ENCODE peak calls at places on chromosome 2, in seven cellular contexts. Q, V, S, K, G, U and I are unnamed samples. For H3K4me1, the result is how much of the 10 kb centered on the place peaks cover.

GRCh38 chr2:28437142-28437835 is 44.6 kb downstream of the FOSL2 start:
- DNase-seq in Q (no peak), V (peak), S (no peak), K (no peak), G (peak), U (peak), I (peak)

GRCh38 chr2:165467921-165468320 is 1.6 kb upstream of the CSRNP3 start:
- DNase-seq in Q (no peak), V (no peak), S (no peak), K (no peak), G (no peak), U (no peak), I (no peak)

GRCh38 chr2:120512321-120512710 is 166.4 kb downstream of the INHBB start:
- DNase-seq in Q (no peak), V (no peak), S (no peak), K (no peak), G (no peak), U (no peak), I (no peak)

GRCh38 chr2:126700073-126700581 is 44.2 kb downstream of the GYPC start:
- DNase-seq in Q (no peak), V (no peak), S (peak), K (no peak), G (no peak), U (no peak), I (no peak)

GRCh38 chr2:217289909-217290283 is 430.0 kb upstream of the TNP1 start:
- DNase-seq in Q (no peak), V (no peak), S (no peak), K (no peak), G (peak), U (no peak), I (no peak)

GRCh38 chr2:140308706-140309105 is 1528.5 kb upstream of the NXPH2 start:
- DNase-seq in Q (no peak), V (no peak), S (no peak), K (no peak), G (no peak), U (no peak), I (no peak)

GRCh38 chr2:237494066-237494465 is 7.0 kb downstream of the MLPH start:
- DNase-seq in Q (no peak), V (no peak), S (no peak), K (no peak), G (no peak), U (no peak), I (no peak)

GRCh38 chr2:109523121-109523520 is 90.6 kb downstream of the SEPTIN10 start:
- DNase-seq in Q (no peak), V (no peak), S (no peak), K (no peak), G (no peak), U (no peak), I (no peak)

GRCh38 chr2:32727157-32727556 is 99.3 kb downstream of the TTC27 start:
- DNase-seq in Q (no peak), V (no peak), S (no peak), K (no peak), G (no peak), U (no peak), I (no peak)

GRCh38 chr2:236121546-236121945 is 46.6 kb downstream of the GBX2 start:
- DNase-seq in Q (no peak), V (no peak), S (no peak), K (no peak), G (no peak), U (no peak), I (no peak)

GRCh38 chr2:204260162-204260877 is 285.0 kb upstream of the PARD3B start:
- DNase-seq in Q (peak), V (peak), S (peak), K (peak), G (peak), U (peak), I (peak)

GRCh38 chr2:200615247-200615646 is 29.4 kb downstream of the AOX1 start:
- DNase-seq in Q (no peak), V (no peak), S (no peak), K (no peak), G (no peak), U (no peak), I (no peak)

GRCh38 chr2:16624419-16624745 is 41.3 kb downstream of the CYRIA start:
- DNase-seq in Q (no peak), V (no peak), S (no peak), K (no peak), G (no peak), U (no peak), I (no peak)
- H3K4me1 ChIP-seq in Q (under half), V (under half), S (half or more), K (half or more), G (under half), U (under half), I (half or more)

GRCh38 chr2:43676322-43677050 is at the start of gene C1GALT1C1L:
- DNase-seq in Q (peak), V (peak), S (peak), K (peak), G (peak), U (peak), I (peak)
- TF ChIP-seq POLR2A in Q (peak), V (no peak), S (no peak), K (no peak), G (peak), U (no peak), I (no peak)

GRCh38 chr2:176745543-176746331 is 466.9 kb upstream of the HNRNPA3 start:
- DNase-seq in Q (no peak), V (no peak), S (no peak), K (no peak), G (no peak), U (no peak), I (no peak)

GRCh38 chr2:176742271-176742670 is 470.3 kb upstream of the HNRNPA3 start:
- DNase-seq in Q (no peak), V (no peak), S (no peak), K (no peak), G (no peak), U (no peak), I (no peak)

GRCh38 chr2:176744156-176744555 is 468.4 kb upstream of the HNRNPA3 start:
- DNase-seq in Q (no peak), V (no peak), S (no peak), K (no peak), G (peak), U (no peak), I (no peak)
- H3K4me1 ChIP-seq in Q (under half), V (under half), S (under half), K (under half), G (under half), U (under half), I (under half)

GRCh38 chr2:70125498-70125898 is 38.2 kb downstream of the PCBP1 start:
- DNase-seq in Q (no peak), V (no peak), S (no peak), K (no peak), G (no peak), U (no peak), I (no peak)

GRCh38 chr2:70122470-70122869 is 35.2 kb downstream of the PCBP1 start:
- DNase-seq in Q (no peak), V (no peak), S (no peak), K (no peak), G (no peak), U (no peak), I (no peak)

GRCh38 chr2:70123829-70124117 is 36.5 kb downstream of the PCBP1 start:
- DNase-seq in Q (no peak), V (no peak), S (no peak), K (no peak), G (no peak), U (no peak), I (no peak)

GRCh38 chr2:70123051-70123828 is 36.0 kb downstream of the PCBP1 start:
- DNase-seq in Q (peak), V (no peak), S (peak), K (peak), G (peak), U (no peak), I (peak)

DNA sequence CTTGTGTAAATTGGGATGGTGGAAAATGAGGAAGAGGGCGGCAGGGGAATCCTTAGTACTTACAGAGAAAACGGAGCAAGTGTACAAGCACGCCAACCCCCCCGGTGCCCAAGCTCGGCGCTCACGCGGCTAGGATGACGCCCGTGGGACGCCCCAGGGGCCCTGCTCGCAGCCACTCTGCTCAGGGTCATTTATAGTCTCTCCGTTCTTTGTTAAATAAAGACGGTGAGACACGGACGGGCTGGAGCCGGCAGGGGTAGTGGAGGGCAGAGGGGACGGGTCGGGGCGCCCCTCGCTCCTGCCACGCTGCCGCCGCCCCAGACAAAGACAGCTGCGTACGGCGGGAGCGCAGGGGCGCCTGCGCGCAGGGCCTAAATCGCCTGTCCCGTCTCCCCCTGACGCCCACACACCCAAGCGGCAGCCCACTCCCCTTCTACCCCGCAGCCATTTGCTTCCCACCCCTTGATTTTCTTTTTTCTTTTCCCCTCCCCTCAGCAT is 37.8 kb downstream of the PCBP1 start:
- DNase-seq in Q (peak), V (peak), S (peak), K (peak), G (peak), U (peak), I (peak)
- TF ChIP-seq POLR2A in Q (peak), V (no peak), S (no peak), K (no peak), G (no peak), U (no peak), I (peak)

DNA sequence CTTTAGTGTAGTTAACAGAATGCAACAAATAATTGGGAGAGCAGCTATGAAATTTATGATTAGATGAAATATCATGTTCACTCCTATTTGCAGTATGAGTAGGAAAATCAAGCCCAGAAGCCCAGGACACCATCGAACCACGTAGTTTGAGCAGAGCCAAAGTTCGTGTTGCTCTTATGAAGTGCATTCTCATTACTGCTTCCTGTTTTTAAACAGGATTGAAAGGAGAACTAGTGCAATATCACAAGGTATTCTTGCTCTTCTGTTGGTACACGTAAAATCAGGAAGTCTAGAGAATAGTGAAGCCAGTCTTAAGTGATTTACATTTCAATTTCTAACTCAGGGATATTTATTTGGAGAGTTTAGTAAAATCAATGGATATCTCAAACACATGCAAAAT is 21.1 kb downstream of the ARHGAP15 start:
- DNase-seq in Q (no peak), V (no peak), S (no peak), K (no peak), G (no peak), U (no peak), I (no peak)
- H3K4me1 ChIP-seq in Q (under half), V (under half), S (under half), K (under half), G (under half), U (under half), I (under half)

GRCh38 chr2:55010915-55011314 is 39.3 kb downstream of the RTN4 start:
- DNase-seq in Q (peak), V (peak), S (no peak), K (no peak), G (no peak), U (peak), I (peak)

GRCh38 chr2:55012648-55013484 is 37.4 kb downstream of the RTN4 start:
- DNase-seq in Q (no peak), V (no peak), S (no peak), K (no peak), G (peak), U (no peak), I (no peak)

GRCh38 chr2:55009277-55010055 is 40.8 kb downstream of the RTN4 start:
- DNase-seq in Q (no peak), V (no peak), S (no peak), K (no peak), G (no peak), U (no peak), I (no peak)

GRCh38 chr2:55011741-55012574 is 38.3 kb downstream of the RTN4 start:
- DNase-seq in Q (no peak), V (no peak), S (no peak), K (no peak), G (no peak), U (no peak), I (no peak)

DNA sequence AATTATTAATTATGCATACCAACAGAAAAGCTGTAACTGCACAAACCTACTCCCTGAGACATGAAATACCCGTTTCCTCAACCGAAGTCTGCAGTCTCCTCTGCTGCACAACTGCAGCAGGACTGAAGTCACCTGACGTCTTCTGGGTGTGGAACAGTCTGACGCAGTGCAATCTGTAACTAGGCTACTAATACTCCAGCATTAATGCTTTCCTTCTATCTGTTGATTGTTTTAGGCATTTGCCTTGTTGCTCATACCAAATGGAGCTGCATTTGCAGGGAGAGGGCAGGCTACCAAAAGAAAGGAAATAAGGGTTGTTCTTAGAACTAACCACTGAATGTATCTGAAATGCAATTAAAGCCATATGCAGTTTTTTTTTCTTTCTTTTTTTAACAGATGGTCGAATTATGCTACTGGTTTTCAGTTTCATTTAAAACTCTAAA is 40.1 kb downstream of the RTN4 start:
- DNase-seq in Q (peak), V (peak), S (peak), K (peak), G (peak), U (peak), I (peak)
- TF ChIP-seq POLR2A in Q (peak), V (no peak), S (no peak), K (peak), G (peak), U (no peak), I (peak)

DNA sequence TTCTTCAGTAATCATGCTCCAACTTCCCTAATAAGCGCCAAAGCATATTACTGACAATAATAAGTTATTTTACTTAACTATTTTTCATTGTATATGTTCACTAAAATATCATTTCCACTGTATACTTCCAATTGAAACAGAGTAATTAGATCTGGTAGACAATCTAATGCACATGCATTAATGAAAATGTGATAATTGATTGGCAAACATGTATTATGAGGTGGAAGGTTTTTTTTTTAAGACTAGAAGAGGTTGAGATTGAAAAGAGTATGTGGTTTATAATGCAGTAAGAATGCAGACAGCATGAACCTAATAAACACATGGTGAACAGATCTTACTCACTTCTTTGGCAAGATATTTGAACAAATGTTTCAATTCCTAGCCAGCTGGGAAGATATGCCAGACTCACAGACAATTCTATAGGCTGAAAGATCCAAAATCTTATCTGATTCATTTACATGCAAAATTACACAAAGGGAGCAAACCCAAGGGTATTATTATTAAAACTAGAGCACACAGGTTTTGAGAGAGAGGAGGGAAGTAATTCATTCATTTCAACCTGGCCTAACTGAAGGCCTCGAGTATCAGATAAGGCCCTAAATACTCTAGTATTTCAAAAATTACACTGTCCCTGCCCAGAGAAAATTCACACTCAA is 2.8 kb downstream of the NCKAP1 start:
- DNase-seq in Q (no peak), V (no peak), S (no peak), K (no peak), G (no peak), U (no peak), I (no peak)
- H3K4me1 ChIP-seq in Q (half or more), V (under half), S (half or more), K (half or more), G (under half), U (under half), I (half or more)

DNA sequence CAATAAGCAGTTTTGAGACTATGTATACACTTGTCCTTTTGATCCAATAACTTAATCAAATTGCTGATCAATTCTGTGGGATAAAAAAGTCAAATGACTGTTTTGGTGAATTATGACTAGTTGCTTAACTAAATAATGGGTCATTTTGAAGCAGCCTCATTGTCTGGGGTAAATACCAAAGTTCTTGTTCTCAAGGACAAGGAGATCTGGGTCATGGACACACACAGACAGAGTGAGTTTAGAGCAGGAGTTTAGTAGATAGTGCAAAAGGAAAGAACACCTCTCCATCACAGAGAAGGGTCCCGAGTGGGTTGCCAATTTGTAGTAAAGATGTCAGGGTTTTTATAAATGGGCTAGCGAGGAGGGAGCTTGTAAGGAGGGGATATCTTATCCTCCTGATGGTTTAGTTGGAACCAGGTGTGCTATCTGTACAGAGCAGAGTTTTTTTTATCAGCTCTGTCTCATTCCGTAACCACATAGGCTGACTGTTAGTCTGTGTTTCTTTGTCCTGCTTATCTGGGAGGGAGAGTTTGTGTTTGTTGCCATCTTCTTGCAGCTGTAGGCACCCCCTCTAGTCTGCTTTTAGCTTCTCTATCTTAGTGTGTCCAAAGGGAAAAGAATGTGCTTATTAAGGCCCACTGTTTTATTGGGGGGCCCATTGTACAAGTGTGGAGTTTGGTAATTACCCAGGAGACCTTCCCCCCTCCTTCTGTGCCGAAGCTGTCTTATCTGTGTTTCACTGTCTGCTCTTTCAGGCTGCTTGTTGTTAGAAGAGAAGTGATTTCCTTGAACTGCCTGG is 48.7 kb upstream of the C1GALT1C1L start:
- DNase-seq in Q (no peak), V (no peak), S (no peak), K (no peak), G (no peak), U (no peak), I (no peak)
- TF ChIP-seq POLR2A in Q (no peak), V (no peak), S (no peak), K (no peak), G (no peak), U (no peak), I (no peak)

GRCh38 chr2:129742415-129742814 is 237.1 kb upstream of the RAB6C start:
- DNase-seq in Q (no peak), V (no peak), S (no peak), K (no peak), G (no peak), U (peak), I (no peak)
- H3K4me1 ChIP-seq in Q (under half), V (under half), S (under half), K (under half), G (under half), U (under half), I (under half)

GRCh38 chr2:46306988-46307655 is 9.9 kb downstream of the EPAS1 start:
- DNase-seq in Q (no peak), V (no peak), S (peak), K (no peak), G (no peak), U (no peak), I (no peak)
- TF ChIP-seq POLR2A in Q (no peak), V (no peak), S (no peak), K (no peak), G (no peak), U (no peak), I (no peak)